ENCODE peak calls at places on chromosomes 1 and 21, in five cellular contexts. Q, C, R, V and I are unnamed samples.

GRCh38 chr1:34073028-34073730 is 91.9 kb downstream of the CSMD2 start:
- DNase-seq in V (no peak), Q (no peak), C (no peak), R (no peak), I (no peak)

GRCh38 chr1:19877821-19878636 is 4.2 kb upstream of the OTUD3 start:
- DNase-seq in C (peak), V (no peak), R (no peak), Q (no peak), I (no peak)

GRCh38 chr1:5428391-5428790 is 563.8 kb downstream of the NPHP4 start:
- DNase-seq in C (no peak), V (no peak), R (no peak), Q (no peak), I (no peak)

GRCh38 chr1:157969693-157970485 is 23.6 kb upstream of the KIRREL1 start:
- DNase-seq in R (no peak), V (no peak), C (peak), Q (no peak), I (no peak)

GRCh38 chr1:195908121-195908520 is 700.1 kb downstream of the KCNT2 start:
- DNase-seq in Q (no peak), R (no peak), V (no peak), C (peak), I (no peak)

GRCh38 chr1:226886142-226886901 is 15.9 kb downstream of the PSEN2 start:
- DNase-seq in Q (no peak), R (no peak), C (no peak), V (no peak), I (no peak)

GRCh38 chr1:190084552-190084951 is 393.1 kb downstream of the BRINP3 start:
- DNase-seq in V (no peak), C (no peak), Q (no peak), R (no peak), I (no peak)

GRCh38 chr1:67307251-67308060 is at the start of gene IL12RB2:
- DNase-seq in C (no peak), Q (no peak), V (peak), R (peak), I (no peak)

GRCh38 chr21:42156690-42157605 is 62.0 kb upstream of the ABCG1 start:
- DNase-seq in V (peak), R (no peak), C (no peak), Q (no peak), I (no peak)

GRCh38 chr1:65958561-65959350 is 166.1 kb downstream of the PDE4B start:
- DNase-seq in R (no peak), Q (no peak), C (peak), V (no peak), I (no peak)

GRCh38 chr1:207698822-207699483 is 52.9 kb upstream of the CD46 start:
- DNase-seq in C (peak), V (no peak), R (peak), Q (peak), I (no peak)

GRCh38 chr1:86616871-86617270 is 70.0 kb downstream of the CLCA4 start:
- DNase-seq in C (no peak), R (no peak), Q (no peak), V (no peak), I (no peak)

GRCh38 chr1:59151860-59152259 is 145.0 kb upstream of the FGGY start:
- DNase-seq in V (no peak), C (no peak), R (no peak), Q (no peak), I (no peak)

GRCh38 chr1:59151387-59151761 is 145.5 kb upstream of the FGGY start:
- DNase-seq in C (no peak), V (no peak), R (no peak), Q (no peak), I (no peak)

GRCh38 chr1:59154406-59154805 is 142.5 kb upstream of the FGGY start:
- DNase-seq in Q (no peak), V (no peak), C (no peak), R (no peak), I (no peak)

GRCh38 chr1:59149435-59149834 is 147.5 kb upstream of the FGGY start:
- DNase-seq in R (no peak), C (no peak), Q (no peak), V (no peak), I (no peak)

GRCh38 chr1:59150537-59151386 is 146.1 kb upstream of the FGGY start:
- DNase-seq in R (peak), C (peak), V (peak), Q (no peak), I (no peak)
- TF ChIP-seq CTCF in R (peak), C (no peak), V (no peak), Q (no peak), I (peak)

GRCh38 chr1:111739222-111739983 is at the start of gene INKA2:
- DNase-seq in R (peak), Q (peak), V (peak), C (peak), I (no peak)
- TF ChIP-seq CTCF in R (no peak), Q (no peak), V (no peak), C (no peak), I (peak)

GRCh38 chr1:14800500-14801069 is 202.1 kb downstream of the KAZN start:
- DNase-seq in C (no peak), R (no peak), Q (no peak), V (no peak), I (no peak)
- TF ChIP-seq CTCF in C (no peak), R (no peak), Q (no peak), V (no peak), I (no peak)

GRCh38 chr1:182035097-182035770 is 26.3 kb downstream of the ZNF648 start:
- DNase-seq in V (no peak), R (no peak), Q (no peak), C (no peak), I (no peak)
- TF ChIP-seq CTCF in V (no peak), R (peak), Q (peak), C (no peak), I (peak)